ENCODE peak calls at places on chromosomes 4 and X, in five cellular contexts. H, U, V, Q and Z are unnamed samples.

GRCh38 chr4:88964450-88964849 is 92.5 kb downstream of the FAM13A start:
- DNase-seq in H (no peak), U (no peak), V (no peak), Q (no peak), Z (no peak)

GRCh38 chr4:146255463-146255862 is 41.1 kb downstream of the REELD1 start:
- DNase-seq in H (no peak), U (no peak), V (no peak), Q (no peak), Z (no peak)

GRCh38 chr4:2811830-2812599 is 19.1 kb downstream of the SH3BP2 start:
- DNase-seq in H (peak; percentile 36), U (peak; percentile 60), V (peak; percentile 84), Q (peak; percentile 89), Z (peak; percentile 93)

GRCh38 chr4:55398966-55399365 is 3.2 kb downstream of the TMEM165 start:
- DNase-seq in H (no peak), U (no peak), V (no peak), Q (no peak), Z (no peak)

GRCh38 chr4:2930135-2930805 is 32.9 kb downstream of the NOP14 start:
- DNase-seq in H (no peak), U (no peak), V (no peak), Q (no peak), Z (peak; percentile 70)

GRCh38 chrX:56986138-56986537 is 9.2 kb downstream of the SPIN3 start:
- DNase-seq in H (no peak), U (no peak), V (no peak), Q (no peak), Z (no peak)

GRCh38 chrX:102765217-102765616 is 44.7 kb downstream of the GPRASP3 start:
- DNase-seq in H (no peak), U (no peak), V (no peak), Q (peak; percentile 46), Z (no peak)

GRCh38 chr4:106809083-106809482 is 227.0 kb downstream of the DKK2 start:
- DNase-seq in H (no peak), U (peak; percentile 35), V (no peak), Q (no peak), Z (no peak)

GRCh38 chrX:12975999-12976558 is 1.2 kb downstream of the TMSB4X start:
- DNase-seq in H (no peak), U (peak; percentile 44), V (peak; percentile 76), Q (peak; percentile 70), Z (peak; percentile 79)

GRCh38 chr4:147984065-147984777 is 252.3 kb downstream of the ARHGAP10 start:
- DNase-seq in H (no peak), U (peak; percentile 88), V (peak; percentile 87), Q (peak; percentile 56), Z (no peak)

GRCh38 chr4:123877561-123877960 is 481.0 kb downstream of the SPRY1 start:
- DNase-seq in H (no peak), U (no peak), V (no peak), Q (no peak), Z (no peak)

GRCh38 chr4:123876640-123877039 is 480.0 kb downstream of the SPRY1 start:
- DNase-seq in H (no peak), U (no peak), V (no peak), Q (no peak), Z (no peak)

GRCh38 chr4:123874044-123874443 is 477.4 kb downstream of the SPRY1 start:
- DNase-seq in H (no peak), U (no peak), V (no peak), Q (no peak), Z (no peak)

GRCh38 chr4:123878976-123879375 is 482.4 kb downstream of the SPRY1 start:
- DNase-seq in H (no peak), U (no peak), V (no peak), Q (peak; percentile 33), Z (no peak)

DNA sequence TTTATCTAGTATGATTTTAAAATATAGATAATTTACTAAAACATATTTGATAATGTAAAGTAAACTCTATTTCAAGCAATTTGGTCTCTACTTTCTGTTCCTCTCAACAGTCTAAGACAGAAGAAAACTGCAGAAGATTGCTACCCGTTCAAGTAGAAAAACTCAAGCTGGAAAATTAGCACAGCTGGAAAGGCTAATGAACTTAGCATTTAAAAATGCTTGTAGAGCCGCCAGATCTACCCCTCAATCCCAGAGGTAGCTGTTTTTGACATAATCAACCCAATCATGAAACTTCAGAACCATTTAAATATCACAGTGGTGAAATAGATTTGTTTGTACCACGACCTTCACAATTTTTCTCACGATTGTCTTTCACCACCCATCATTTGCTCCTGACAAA is 479.5 kb downstream of the SPRY1 start:
- DNase-seq in H (no peak), U (no peak), V (no peak), Q (no peak), Z (no peak)
- H3K27ac ChIP-seq in H (no peak overlapping the region), U (no peak overlapping the region), V (no peak overlapping the region), Q (no peak overlapping the region), Z (no peak overlapping the region)

GRCh38 chrX:119622356-119623232 is 16.4 kb upstream of the NKRF start:
- DNase-seq in H (no peak), U (no peak), V (no peak), Q (peak; percentile 68), Z (no peak)
- H3K27ac ChIP-seq in H (no peak overlapping the region), U (no peak overlapping the region), V (no peak overlapping the region), Q (no peak overlapping the region), Z (peak overlapping the region; percentile 34)

GRCh38 chr4:962231-963208 is 10.8 kb downstream of the DGKQ start:
- DNase-seq in H (no peak), U (no peak), V (peak; percentile 68), Q (peak; percentile 59), Z (peak; percentile 76)

GRCh38 chr4:960140-960735 is 13.1 kb downstream of the DGKQ start:
- DNase-seq in H (no peak), U (no peak), V (no peak), Q (peak; percentile 52), Z (peak; percentile 60)

GRCh38 chr4:963276-964225 is 9.8 kb downstream of the DGKQ start:
- DNase-seq in H (no peak), U (no peak), V (peak; percentile 42), Q (peak; percentile 45), Z (peak; percentile 69)

GRCh38 chr4:960736-961650 is 12.4 kb downstream of the DGKQ start:
- DNase-seq in H (no peak), U (no peak), V (no peak), Q (peak; percentile 49), Z (peak; percentile 78)

GRCh38 chr4:961651-962230 is 11.6 kb downstream of the DGKQ start:
- DNase-seq in H (no peak), U (no peak), V (peak; percentile 36), Q (peak; percentile 56), Z (peak; percentile 67)
- H3K27ac ChIP-seq in H (no peak overlapping the region), U (no peak overlapping the region), V (no peak overlapping the region), Q (no peak overlapping the region), Z (no peak overlapping the region)

DNA sequence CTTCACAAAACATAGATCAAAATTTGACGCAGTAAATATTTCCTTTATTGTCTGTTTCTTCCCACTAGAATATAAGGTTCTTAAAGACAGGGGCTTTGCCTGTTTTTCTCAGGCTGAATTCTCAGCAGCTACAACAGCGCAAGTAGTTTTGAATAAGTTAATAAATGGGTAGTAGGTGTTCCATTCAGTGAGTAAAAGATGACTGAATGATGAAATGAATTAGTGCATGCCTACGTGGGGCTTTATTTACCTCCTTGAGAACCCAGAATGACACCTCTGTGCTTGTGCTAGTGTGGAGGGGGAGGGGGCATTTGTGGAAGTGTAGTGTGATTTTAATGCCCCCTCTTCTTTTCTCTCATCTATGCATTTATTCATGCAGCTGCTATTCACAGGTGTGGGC is 278.9 kb downstream of the FBXW7 start:
- DNase-seq in H (no peak), U (no peak), V (no peak), Q (no peak), Z (no peak)
- H3K27ac ChIP-seq in H (no peak overlapping the region), U (no peak overlapping the region), V (no peak overlapping the region), Q (no peak overlapping the region), Z (no peak overlapping the region)

GRCh38 chrX:105610401-105610800 is 211.9 kb upstream of the NRK start:
- DNase-seq in H (no peak), U (no peak), V (no peak), Q (no peak), Z (no peak)

GRCh38 chrX:105608745-105609144 is 213.6 kb upstream of the NRK start:
- DNase-seq in H (no peak), U (no peak), V (no peak), Q (no peak), Z (no peak)

DNA sequence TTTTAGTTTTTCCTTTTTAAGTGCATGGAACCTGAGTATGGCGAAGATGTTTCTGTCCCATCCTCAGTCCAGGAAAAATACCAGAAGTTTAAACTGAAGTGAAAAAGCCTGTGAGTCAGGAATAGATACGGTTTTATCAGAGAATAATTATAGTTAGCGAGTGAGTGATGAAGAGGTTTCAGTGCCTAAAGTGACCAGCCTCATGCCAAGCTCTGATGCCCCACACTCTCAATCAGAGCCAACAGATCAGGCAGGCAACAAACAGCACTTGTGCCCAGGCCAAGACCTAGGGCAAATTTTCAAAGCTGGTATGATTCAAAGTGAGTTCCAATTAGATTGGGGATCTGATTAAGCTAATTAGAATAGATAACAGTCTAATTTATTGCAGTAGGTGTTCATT is 212.8 kb upstream of the NRK start:
- DNase-seq in H (no peak), U (no peak), V (no peak), Q (peak; percentile 20), Z (no peak)
- H3K27ac ChIP-seq in H (no peak overlapping the region), U (no peak overlapping the region), V (no peak overlapping the region), Q (no peak overlapping the region), Z (no peak overlapping the region)

GRCh38 chr4:123529278-123529568 is 132.6 kb downstream of the SPRY1 start:
- DNase-seq in H (no peak), U (no peak), V (no peak), Q (no peak), Z (no peak)
- H3K27ac ChIP-seq in H (no peak overlapping the region), U (no peak overlapping the region), V (no peak overlapping the region), Q (no peak overlapping the region), Z (no peak overlapping the region)

DNA sequence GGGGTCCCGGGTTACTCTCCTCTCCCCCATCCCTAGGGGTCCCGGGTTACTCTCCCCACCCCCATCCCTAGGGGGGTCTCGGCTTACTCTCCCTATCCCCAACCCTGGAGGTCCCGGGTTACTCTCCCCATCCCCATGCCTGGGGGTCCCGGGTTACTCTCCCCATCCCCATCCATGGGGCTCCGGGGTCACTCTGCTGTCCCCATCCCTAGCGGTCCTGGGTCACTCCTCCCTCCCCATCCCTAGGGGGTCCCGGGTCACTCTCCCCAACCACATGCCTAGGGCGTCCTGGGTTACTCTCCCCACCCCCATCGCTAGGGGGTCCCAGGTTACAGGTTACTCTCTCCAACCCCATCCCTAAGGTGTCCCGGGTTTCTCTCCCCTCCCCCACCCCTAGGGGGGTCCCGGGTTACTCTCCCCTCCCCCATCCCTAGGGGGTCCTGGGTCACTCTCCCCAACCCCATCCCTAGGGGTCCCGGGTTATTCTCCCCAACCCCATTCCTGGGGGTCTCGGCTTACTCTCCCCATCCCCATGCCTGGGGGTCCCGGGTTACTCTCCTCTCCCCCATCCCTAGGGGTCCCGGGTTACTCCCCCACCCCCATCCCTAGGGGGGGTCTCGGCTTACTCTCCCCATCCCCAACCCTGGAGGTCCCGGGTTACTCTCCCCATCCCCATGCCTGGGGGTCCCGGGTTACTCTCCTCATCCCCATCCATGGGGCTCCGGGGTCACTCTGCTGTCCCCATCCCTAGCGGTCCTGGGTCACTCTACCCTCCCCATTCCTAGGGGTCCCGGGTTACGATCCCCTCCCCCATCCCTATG is 823 bp downstream of the ASMTL start:
- DNase-seq in H (no peak), U (no peak), V (peak; percentile 46), Q (peak; percentile 72), Z (peak; percentile 88)
- H3K27ac ChIP-seq in H (peak overlapping the region; percentile 64), U (no peak overlapping the region), V (no peak overlapping the region), Q (no peak overlapping the region), Z (no peak overlapping the region)

GRCh38 chr4:74317616-74318256 is 9.5 kb downstream of the EPGN start:
- DNase-seq in H (no peak), U (no peak), V (no peak), Q (no peak), Z (no peak)
- H3K27ac ChIP-seq in H (no peak overlapping the region), U (no peak overlapping the region), V (no peak overlapping the region), Q (no peak overlapping the region), Z (no peak overlapping the region)